ENCODE peak calls at places on chromosome 15, in ten cellular contexts. One of them, this sample, is unnamed.
A peak's percentile ranks its signal among the peaks of the same experiment; 100 is the strongest.

GRCh38 chr15:64232400-64232799 is 69.6 kb upstream of the PPIB start:
- DNase-seq in fibroblast of pulmonary artery: peak; percentile 47
- DNase-seq in GM20000: no peak
- DNase-seq in A549: peak; percentile 72
- DNase-seq in nephron progenitor cell: no peak
- DNase-seq in psoas muscle: no peak
- DNase-seq in GM13977: no peak
- DNase-seq in cardiac fibroblast: no peak
- DNase-seq in lung: no peak
- DNase-seq in progenitor cell of endocrine pancreas: no peak
- DNase-seq in this sample: no peak

GRCh38 chr15:79539426-79539825 is 107.3 kb downstream of the MINAR1 start:
- DNase-seq in GM20000: no peak
- DNase-seq in cardiac fibroblast: no peak
- DNase-seq in GM13977: no peak
- DNase-seq in psoas muscle: no peak
- DNase-seq in A549: no peak
- DNase-seq in progenitor cell of endocrine pancreas: no peak
- DNase-seq in lung: no peak
- DNase-seq in fibroblast of pulmonary artery: no peak
- DNase-seq in nephron progenitor cell: no peak
- DNase-seq in this sample: no peak

GRCh38 chr15:60695713-60696522 is 217.0 kb upstream of the ICE2 start:
- DNase-seq in psoas muscle: no peak
- DNase-seq in fibroblast of pulmonary artery: no peak
- DNase-seq in nephron progenitor cell: no peak
- DNase-seq in lung: no peak
- DNase-seq in progenitor cell of endocrine pancreas: no peak
- DNase-seq in A549: no peak
- DNase-seq in GM13977: no peak
- DNase-seq in cardiac fibroblast: no peak
- DNase-seq in GM20000: peak; percentile 11
- DNase-seq in this sample: no peak

GRCh38 chr15:40344631-40345120 is 3.9 kb upstream of the CCDC9B start:
- DNase-seq in psoas muscle: peak; percentile 82
- DNase-seq in GM13977: peak; percentile 87
- DNase-seq in fibroblast of pulmonary artery: peak; percentile 75
- DNase-seq in A549: peak; percentile 55
- DNase-seq in progenitor cell of endocrine pancreas: no peak
- DNase-seq in nephron progenitor cell: peak; percentile 69
- DNase-seq in lung: peak; percentile 70
- DNase-seq in GM20000: peak; percentile 87
- DNase-seq in cardiac fibroblast: peak; percentile 76
- DNase-seq in this sample: peak; percentile 46

GRCh38 chr15:69311319-69311721 is 12.6 kb downstream of the PAQR5 start:
- DNase-seq in lung: no peak
- DNase-seq in psoas muscle: no peak
- DNase-seq in cardiac fibroblast: no peak
- DNase-seq in A549: peak; percentile 74
- DNase-seq in progenitor cell of endocrine pancreas: no peak
- DNase-seq in GM13977: no peak
- DNase-seq in fibroblast of pulmonary artery: no peak
- DNase-seq in GM20000: no peak
- DNase-seq in nephron progenitor cell: no peak
- DNase-seq in this sample: no peak

GRCh38 chr15:80182611-80183210 is 29.9 kb downstream of the FAH start:
- DNase-seq in progenitor cell of endocrine pancreas: no peak
- DNase-seq in nephron progenitor cell: no peak
- DNase-seq in fibroblast of pulmonary artery: peak; percentile 81
- DNase-seq in A549: no peak
- DNase-seq in cardiac fibroblast: peak; percentile 90
- DNase-seq in GM20000: no peak
- DNase-seq in lung: no peak
- DNase-seq in GM13977: no peak
- DNase-seq in psoas muscle: peak; percentile 56
- DNase-seq in this sample: no peak

GRCh38 chr15:98650871-98651481 is 2.6 kb downstream of the IGF1R start:
- DNase-seq in psoas muscle: no peak
- DNase-seq in fibroblast of pulmonary artery: peak; percentile 43
- DNase-seq in progenitor cell of endocrine pancreas: no peak
- DNase-seq in cardiac fibroblast: peak; percentile 43
- DNase-seq in GM20000: no peak
- DNase-seq in lung: peak; percentile 28
- DNase-seq in GM13977: no peak
- DNase-seq in A549: peak; percentile 36
- DNase-seq in nephron progenitor cell: peak; percentile 15
- DNase-seq in this sample: peak; percentile 20

GRCh38 chr15:40693904-40694705 is 869 bp upstream of the RAD51 start:
- DNase-seq in GM13977: no peak
- DNase-seq in nephron progenitor cell: peak; percentile 21
- DNase-seq in GM20000: peak; percentile 23
- DNase-seq in fibroblast of pulmonary artery: peak; percentile 3
- DNase-seq in cardiac fibroblast: peak; percentile 7
- DNase-seq in progenitor cell of endocrine pancreas: no peak
- DNase-seq in psoas muscle: no peak
- DNase-seq in A549: no peak
- DNase-seq in lung: no peak
- DNase-seq in this sample: no peak

GRCh38 chr15:77983091-77983707 is 94.3 kb downstream of the TBC1D2B start:
- DNase-seq in GM20000: no peak
- DNase-seq in A549: no peak
- DNase-seq in psoas muscle: no peak
- DNase-seq in GM13977: no peak
- DNase-seq in progenitor cell of endocrine pancreas: no peak
- DNase-seq in fibroblast of pulmonary artery: no peak
- DNase-seq in lung: no peak
- DNase-seq in cardiac fibroblast: no peak
- DNase-seq in nephron progenitor cell: no peak
- DNase-seq in this sample: no peak

GRCh38 chr15:77982127-77982490 is 95.4 kb downstream of the TBC1D2B start:
- DNase-seq in nephron progenitor cell: no peak
- DNase-seq in fibroblast of pulmonary artery: no peak
- DNase-seq in GM20000: no peak
- DNase-seq in cardiac fibroblast: no peak
- DNase-seq in progenitor cell of endocrine pancreas: no peak
- DNase-seq in A549: no peak
- DNase-seq in psoas muscle: no peak
- DNase-seq in GM13977: no peak
- DNase-seq in lung: no peak
- DNase-seq in this sample: peak; percentile 11

GRCh38 chr15:77985031-77985930 is 92.2 kb downstream of the TBC1D2B start:
- DNase-seq in cardiac fibroblast: no peak
- DNase-seq in fibroblast of pulmonary artery: no peak
- DNase-seq in GM20000: no peak
- DNase-seq in progenitor cell of endocrine pancreas: no peak
- DNase-seq in A549: no peak
- DNase-seq in lung: no peak
- DNase-seq in psoas muscle: no peak
- DNase-seq in nephron progenitor cell: no peak
- DNase-seq in GM13977: no peak
- DNase-seq in this sample: no peak

GRCh38 chr15:77984446-77984861 is 93.1 kb downstream of the TBC1D2B start:
- DNase-seq in A549: no peak
- DNase-seq in cardiac fibroblast: no peak
- DNase-seq in psoas muscle: no peak
- DNase-seq in nephron progenitor cell: no peak
- DNase-seq in GM13977: no peak
- DNase-seq in fibroblast of pulmonary artery: no peak
- DNase-seq in GM20000: no peak
- DNase-seq in progenitor cell of endocrine pancreas: no peak
- DNase-seq in lung: no peak
- DNase-seq in this sample: no peak

DNA sequence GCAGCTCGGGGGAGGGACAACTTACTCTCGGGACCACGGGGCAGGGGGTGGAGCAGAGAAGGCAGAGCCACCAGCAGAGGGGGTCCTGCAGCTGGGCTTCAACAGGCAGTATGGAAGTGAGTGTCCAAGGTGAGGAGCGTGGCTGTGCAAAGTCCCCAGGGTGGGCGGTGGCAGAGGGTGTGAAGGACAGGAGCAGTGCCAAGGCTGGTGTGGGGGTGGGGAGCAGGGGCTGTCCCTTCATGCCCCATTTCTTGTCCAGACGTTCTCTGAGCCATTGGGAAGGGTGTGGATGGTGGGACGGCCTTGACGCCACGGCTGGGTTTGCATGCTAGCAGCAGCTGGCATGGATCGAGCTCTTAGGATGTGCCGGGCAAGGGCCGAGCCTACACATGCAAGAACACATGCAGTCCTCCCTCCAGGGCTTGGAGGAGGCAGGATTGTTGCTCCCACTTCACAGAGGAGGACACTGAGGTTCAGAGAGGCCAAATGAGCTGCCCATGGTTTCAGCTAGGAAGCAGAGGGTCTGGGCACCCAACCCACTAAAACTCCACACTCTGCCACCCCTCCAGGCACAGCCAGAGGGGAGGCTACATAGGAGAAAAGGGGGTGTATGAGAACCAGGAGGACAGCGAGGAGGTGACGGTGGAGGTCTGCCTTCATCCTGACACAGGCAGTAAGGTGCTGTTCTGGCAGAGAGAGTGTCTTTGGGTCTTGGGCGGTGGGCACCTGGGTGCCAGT is 93.6 kb downstream of the TBC1D2B start:
- DNase-seq in cardiac fibroblast: no peak
- DNase-seq in psoas muscle: no peak
- DNase-seq in GM13977: no peak
- DNase-seq in A549: no peak
- DNase-seq in nephron progenitor cell: no peak
- DNase-seq in lung: no peak
- DNase-seq in GM20000: no peak
- DNase-seq in fibroblast of pulmonary artery: no peak
- DNase-seq in progenitor cell of endocrine pancreas: no peak
- DNase-seq in this sample: no peak
- TF ChIP-seq CTCF in cardiac fibroblast: no peak
- TF ChIP-seq CTCF in psoas muscle: no peak
- TF ChIP-seq CTCF in GM13977: no peak
- TF ChIP-seq CTCF in A549: no peak
- TF ChIP-seq CTCF in nephron progenitor cell: no peak
- TF ChIP-seq CTCF in lung: no peak
- TF ChIP-seq CTCF in GM20000: peak; percentile 3
- TF ChIP-seq CTCF in fibroblast of pulmonary artery: peak; percentile 5
- TF ChIP-seq CTCF in progenitor cell of endocrine pancreas: no peak
- TF ChIP-seq CTCF in this sample: no peak

GRCh38 chr15:33007295-33007855 is 187.1 kb downstream of the FMN1 start:
- DNase-seq in GM20000: no peak
- DNase-seq in cardiac fibroblast: peak; percentile 59
- DNase-seq in progenitor cell of endocrine pancreas: no peak
- DNase-seq in A549: peak; percentile 67
- DNase-seq in nephron progenitor cell: no peak
- DNase-seq in fibroblast of pulmonary artery: peak; percentile 56
- DNase-seq in GM13977: no peak
- DNase-seq in psoas muscle: no peak
- DNase-seq in lung: no peak
- DNase-seq in this sample: no peak

GRCh38 chr15:33008284-33009011 is 186.1 kb downstream of the FMN1 start:
- DNase-seq in fibroblast of pulmonary artery: peak; percentile 73
- DNase-seq in nephron progenitor cell: no peak
- DNase-seq in lung: no peak
- DNase-seq in GM13977: no peak
- DNase-seq in progenitor cell of endocrine pancreas: no peak
- DNase-seq in cardiac fibroblast: peak; percentile 86
- DNase-seq in A549: no peak
- DNase-seq in psoas muscle: no peak
- DNase-seq in GM20000: no peak
- DNase-seq in this sample: no peak

GRCh38 chr15:33011976-33012375 is 182.5 kb downstream of the FMN1 start:
- DNase-seq in cardiac fibroblast: no peak
- DNase-seq in nephron progenitor cell: no peak
- DNase-seq in GM13977: no peak
- DNase-seq in progenitor cell of endocrine pancreas: no peak
- DNase-seq in A549: no peak
- DNase-seq in psoas muscle: no peak
- DNase-seq in lung: no peak
- DNase-seq in fibroblast of pulmonary artery: no peak
- DNase-seq in GM20000: no peak
- DNase-seq in this sample: no peak

GRCh38 chr15:33009603-33010002 is 184.9 kb downstream of the FMN1 start:
- DNase-seq in lung: no peak
- DNase-seq in cardiac fibroblast: no peak
- DNase-seq in progenitor cell of endocrine pancreas: no peak
- DNase-seq in fibroblast of pulmonary artery: no peak
- DNase-seq in psoas muscle: no peak
- DNase-seq in GM13977: no peak
- DNase-seq in nephron progenitor cell: no peak
- DNase-seq in GM20000: no peak
- DNase-seq in A549: no peak
- DNase-seq in this sample: no peak

GRCh38 chr15:33009026-33009425 is 185.5 kb downstream of the FMN1 start:
- DNase-seq in progenitor cell of endocrine pancreas: no peak
- DNase-seq in psoas muscle: no peak
- DNase-seq in GM20000: no peak
- DNase-seq in nephron progenitor cell: no peak
- DNase-seq in A549: no peak
- DNase-seq in lung: no peak
- DNase-seq in fibroblast of pulmonary artery: no peak
- DNase-seq in GM13977: no peak
- DNase-seq in cardiac fibroblast: no peak
- DNase-seq in this sample: no peak
- TF ChIP-seq CTCF in progenitor cell of endocrine pancreas: no peak
- TF ChIP-seq CTCF in psoas muscle: no peak
- TF ChIP-seq CTCF in GM20000: no peak
- TF ChIP-seq CTCF in nephron progenitor cell: no peak
- TF ChIP-seq CTCF in A549: no peak
- TF ChIP-seq CTCF in lung: no peak
- TF ChIP-seq CTCF in fibroblast of pulmonary artery: no peak
- TF ChIP-seq CTCF in GM13977: no peak
- TF ChIP-seq CTCF in cardiac fibroblast: no peak
- TF ChIP-seq CTCF in this sample: no peak

DNA sequence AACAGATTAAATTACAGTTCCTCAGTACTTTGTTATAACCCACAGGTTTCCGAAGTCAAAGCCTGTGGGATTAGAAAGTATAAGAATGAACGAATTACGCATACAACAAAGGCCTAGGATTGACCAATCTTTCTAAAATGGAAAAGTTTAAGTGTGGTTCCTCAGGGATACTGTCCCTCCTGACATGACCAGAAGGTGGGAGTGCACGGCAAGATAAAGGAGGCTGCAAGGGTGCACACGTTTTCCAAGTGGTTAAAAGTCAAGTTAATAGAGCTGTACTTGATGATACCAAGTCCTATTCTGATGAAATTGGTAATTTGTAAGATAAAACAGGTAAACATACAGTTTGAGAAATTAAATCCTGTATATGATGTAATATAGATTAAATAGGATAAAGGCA is 96.2 kb downstream of the ALDH1A2 start:
- DNase-seq in psoas muscle: no peak
- DNase-seq in cardiac fibroblast: peak; percentile 42
- DNase-seq in A549: peak; percentile 27
- DNase-seq in GM13977: no peak
- DNase-seq in GM20000: no peak
- DNase-seq in lung: no peak
- DNase-seq in nephron progenitor cell: no peak
- DNase-seq in progenitor cell of endocrine pancreas: no peak
- DNase-seq in fibroblast of pulmonary artery: peak; percentile 60
- DNase-seq in this sample: no peak
- TF ChIP-seq CTCF in psoas muscle: no peak
- TF ChIP-seq CTCF in cardiac fibroblast: peak; percentile 43
- TF ChIP-seq CTCF in A549: peak; percentile 10
- TF ChIP-seq CTCF in GM13977: no peak
- TF ChIP-seq CTCF in GM20000: no peak
- TF ChIP-seq CTCF in lung: no peak
- TF ChIP-seq CTCF in nephron progenitor cell: peak; percentile 24
- TF ChIP-seq CTCF in progenitor cell of endocrine pancreas: peak; percentile 35
- TF ChIP-seq CTCF in fibroblast of pulmonary artery: peak; percentile 49
- TF ChIP-seq CTCF in this sample: no peak

GRCh38 chr15:45134046-45134445 is 4.3 kb downstream of the DUOX1 start:
- DNase-seq in psoas muscle: no peak
- DNase-seq in lung: no peak
- DNase-seq in nephron progenitor cell: no peak
- DNase-seq in A549: no peak
- DNase-seq in fibroblast of pulmonary artery: no peak
- DNase-seq in GM13977: no peak
- DNase-seq in progenitor cell of endocrine pancreas: no peak
- DNase-seq in cardiac fibroblast: no peak
- DNase-seq in GM20000: no peak
- DNase-seq in this sample: no peak

GRCh38 chr15:45137703-45138102 is 7.9 kb downstream of the DUOX1 start:
- DNase-seq in fibroblast of pulmonary artery: no peak
- DNase-seq in lung: no peak
- DNase-seq in psoas muscle: no peak
- DNase-seq in cardiac fibroblast: no peak
- DNase-seq in GM13977: no peak
- DNase-seq in GM20000: no peak
- DNase-seq in progenitor cell of endocrine pancreas: no peak
- DNase-seq in A549: no peak
- DNase-seq in nephron progenitor cell: no peak
- DNase-seq in this sample: no peak

GRCh38 chr15:45134682-45135604 is 5.1 kb downstream of the DUOX1 start:
- DNase-seq in cardiac fibroblast: no peak
- DNase-seq in GM13977: no peak
- DNase-seq in psoas muscle: no peak
- DNase-seq in A549: no peak
- DNase-seq in nephron progenitor cell: peak; percentile 67
- DNase-seq in fibroblast of pulmonary artery: no peak
- DNase-seq in lung: no peak
- DNase-seq in progenitor cell of endocrine pancreas: peak; percentile 34
- DNase-seq in GM20000: no peak
- DNase-seq in this sample: no peak

GRCh38 chr15:45138814-45139765 is 9.3 kb downstream of the DUOX1 start:
- DNase-seq in lung: peak; percentile 87
- DNase-seq in cardiac fibroblast: no peak
- DNase-seq in nephron progenitor cell: no peak
- DNase-seq in fibroblast of pulmonary artery: no peak
- DNase-seq in psoas muscle: no peak
- DNase-seq in GM13977: no peak
- DNase-seq in A549: no peak
- DNase-seq in progenitor cell of endocrine pancreas: no peak
- DNase-seq in GM20000: no peak
- DNase-seq in this sample: no peak

DNA sequence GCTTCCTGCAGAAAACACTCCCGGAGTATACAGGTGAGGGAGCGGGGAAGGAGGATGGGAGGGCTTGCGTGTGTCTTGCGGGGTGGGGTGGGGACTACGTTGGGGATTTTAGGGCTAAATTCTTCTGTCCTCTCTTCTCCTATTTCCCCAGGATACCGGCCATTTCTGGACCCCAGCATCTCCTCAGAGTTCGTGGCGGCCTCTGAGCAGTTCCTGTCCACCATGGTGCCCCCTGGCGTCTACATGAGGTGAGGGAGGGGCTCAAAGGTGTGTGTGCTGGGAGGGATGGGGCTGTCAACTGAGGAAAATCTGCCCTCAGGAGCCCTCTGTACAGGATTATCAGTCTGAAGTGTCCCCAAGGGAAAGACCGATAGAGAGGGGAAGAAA is 6.6 kb downstream of the DUOX1 start:
- DNase-seq in progenitor cell of endocrine pancreas: no peak
- DNase-seq in nephron progenitor cell: peak; percentile 41
- DNase-seq in A549: no peak
- DNase-seq in psoas muscle: no peak
- DNase-seq in lung: no peak
- DNase-seq in cardiac fibroblast: no peak
- DNase-seq in fibroblast of pulmonary artery: no peak
- DNase-seq in GM13977: no peak
- DNase-seq in GM20000: no peak
- DNase-seq in this sample: no peak
- TF ChIP-seq CTCF in progenitor cell of endocrine pancreas: peak; percentile 40
- TF ChIP-seq CTCF in nephron progenitor cell: peak; percentile 26
- TF ChIP-seq CTCF in A549: no peak
- TF ChIP-seq CTCF in psoas muscle: no peak
- TF ChIP-seq CTCF in lung: no peak
- TF ChIP-seq CTCF in cardiac fibroblast: peak; percentile 11
- TF ChIP-seq CTCF in fibroblast of pulmonary artery: peak; percentile 26
- TF ChIP-seq CTCF in GM13977: peak; percentile 45
- TF ChIP-seq CTCF in GM20000: peak; percentile 35
- TF ChIP-seq CTCF in this sample: no peak

This sample was measured in activated B cell treated with CpG ODN at 0.5 μM for 24 hours.